ENCODE peak calls at places on chromosome 2, in eight cellular contexts. One of them, this sample, is unnamed. For H3K4me1, the result is how much of the 10 kb centered on the place peaks cover.

GRCh38 chr2:98948956-98949739 is 13.1 kb upstream of the CRACDL start:
- DNase-seq in upper lobe of right lung: no peak
- DNase-seq in tibial nerve: no peak
- DNase-seq in heart right ventricle: no peak
- DNase-seq in tibial artery: no peak
- DNase-seq in PC-3: no peak
- DNase-seq in thoracic aorta: no peak
- DNase-seq in spleen: no peak
- DNase-seq in this sample: no peak

GRCh38 chr2:56687169-56687568 is 503.4 kb downstream of the CCDC85A start:
- DNase-seq in upper lobe of right lung: no peak
- DNase-seq in tibial artery: no peak
- DNase-seq in thoracic aorta: no peak
- DNase-seq in spleen: no peak
- DNase-seq in tibial nerve: no peak
- DNase-seq in PC-3: peak
- DNase-seq in heart right ventricle: no peak
- DNase-seq in this sample: no peak

GRCh38 chr2:167335627-167336026 is 447.3 kb downstream of the XIRP2 start:
- DNase-seq in PC-3: peak
- DNase-seq in upper lobe of right lung: no peak
- DNase-seq in heart right ventricle: no peak
- DNase-seq in tibial nerve: no peak
- DNase-seq in spleen: no peak
- DNase-seq in thoracic aorta: no peak
- DNase-seq in tibial artery: no peak
- DNase-seq in this sample: no peak

GRCh38 chr2:180655842-180656454 is 324.5 kb upstream of the UBE2E3 start:
- DNase-seq in tibial artery: no peak
- DNase-seq in spleen: no peak
- DNase-seq in heart right ventricle: no peak
- DNase-seq in upper lobe of right lung: no peak
- DNase-seq in PC-3: no peak
- DNase-seq in tibial nerve: no peak
- DNase-seq in thoracic aorta: no peak
- DNase-seq in this sample: no peak

GRCh38 chr2:69305712-69306611 is 81.1 kb downstream of the GFPT1 start:
- DNase-seq in thoracic aorta: no peak
- DNase-seq in heart right ventricle: peak
- DNase-seq in spleen: no peak
- DNase-seq in tibial artery: peak
- DNase-seq in PC-3: no peak
- DNase-seq in tibial nerve: no peak
- DNase-seq in upper lobe of right lung: peak
- DNase-seq in this sample: no peak

GRCh38 chr2:211434773-211435172 is 878.4 kb downstream of the CPS1 start:
- DNase-seq in spleen: no peak
- DNase-seq in tibial nerve: no peak
- DNase-seq in upper lobe of right lung: no peak
- DNase-seq in tibial artery: no peak
- DNase-seq in heart right ventricle: no peak
- DNase-seq in PC-3: no peak
- DNase-seq in thoracic aorta: no peak
- DNase-seq in this sample: no peak

GRCh38 chr2:100197643-100198153 is 55.3 kb upstream of the AFF3 start:
- DNase-seq in tibial nerve: peak
- DNase-seq in heart right ventricle: peak
- DNase-seq in thoracic aorta: no peak
- DNase-seq in PC-3: no peak
- DNase-seq in tibial artery: peak
- DNase-seq in spleen: no peak
- DNase-seq in upper lobe of right lung: peak
- DNase-seq in this sample: no peak

GRCh38 chr2:108145551-108145950 is 94.2 kb upstream of the SULT1C3 start:
- DNase-seq in heart right ventricle: no peak
- DNase-seq in upper lobe of right lung: no peak
- DNase-seq in spleen: no peak
- DNase-seq in tibial artery: no peak
- DNase-seq in tibial nerve: no peak
- DNase-seq in thoracic aorta: no peak
- DNase-seq in PC-3: peak
- DNase-seq in this sample: no peak

GRCh38 chr2:200311139-200311538 is 4.6 kb downstream of the SPATS2L start:
- DNase-seq in upper lobe of right lung: no peak
- DNase-seq in heart right ventricle: no peak
- DNase-seq in spleen: no peak
- DNase-seq in PC-3: peak
- DNase-seq in thoracic aorta: no peak
- DNase-seq in tibial nerve: no peak
- DNase-seq in tibial artery: no peak
- DNase-seq in this sample: no peak
- H3K4me3 ChIP-seq in upper lobe of right lung: no peak
- H3K4me3 ChIP-seq in heart right ventricle: no peak
- H3K4me3 ChIP-seq in spleen: no peak
- H3K4me3 ChIP-seq in PC-3: peak
- H3K4me3 ChIP-seq in thoracic aorta: no peak
- H3K4me3 ChIP-seq in tibial nerve: no peak
- H3K4me3 ChIP-seq in tibial artery: no peak
- H3K4me3 ChIP-seq in this sample: no peak

GRCh38 chr2:182898718-182899117 is 32.3 kb upstream of the FRZB start:
- DNase-seq in spleen: no peak
- DNase-seq in tibial nerve: no peak
- DNase-seq in thoracic aorta: no peak
- DNase-seq in heart right ventricle: no peak
- DNase-seq in upper lobe of right lung: no peak
- DNase-seq in tibial artery: no peak
- DNase-seq in PC-3: no peak
- DNase-seq in this sample: no peak

GRCh38 chr2:182895798-182896197 is 29.4 kb upstream of the FRZB start:
- DNase-seq in heart right ventricle: no peak
- DNase-seq in tibial artery: no peak
- DNase-seq in PC-3: no peak
- DNase-seq in tibial nerve: no peak
- DNase-seq in spleen: no peak
- DNase-seq in thoracic aorta: no peak
- DNase-seq in upper lobe of right lung: no peak
- DNase-seq in this sample: no peak

GRCh38 chr2:182894174-182894573 is 27.7 kb upstream of the FRZB start:
- DNase-seq in tibial artery: peak
- DNase-seq in spleen: no peak
- DNase-seq in upper lobe of right lung: no peak
- DNase-seq in heart right ventricle: no peak
- DNase-seq in PC-3: no peak
- DNase-seq in thoracic aorta: no peak
- DNase-seq in tibial nerve: no peak
- DNase-seq in this sample: no peak

GRCh38 chr2:182895169-182895568 is 28.7 kb upstream of the FRZB start:
- DNase-seq in upper lobe of right lung: no peak
- DNase-seq in tibial artery: no peak
- DNase-seq in thoracic aorta: no peak
- DNase-seq in PC-3: no peak
- DNase-seq in heart right ventricle: no peak
- DNase-seq in tibial nerve: no peak
- DNase-seq in spleen: no peak
- DNase-seq in this sample: no peak

GRCh38 chr2:182897137-182897536 is 30.7 kb upstream of the FRZB start:
- DNase-seq in heart right ventricle: no peak
- DNase-seq in upper lobe of right lung: no peak
- DNase-seq in tibial artery: no peak
- DNase-seq in tibial nerve: no peak
- DNase-seq in thoracic aorta: no peak
- DNase-seq in spleen: no peak
- DNase-seq in PC-3: no peak
- DNase-seq in this sample: no peak
- TF ChIP-seq CTCF in heart right ventricle: no peak
- TF ChIP-seq CTCF in upper lobe of right lung: no peak
- TF ChIP-seq CTCF in tibial artery: no peak
- TF ChIP-seq CTCF in tibial nerve: no peak
- TF ChIP-seq CTCF in thoracic aorta: no peak
- TF ChIP-seq CTCF in spleen: no peak
- TF ChIP-seq CTCF in PC-3: no peak
- TF ChIP-seq CTCF in this sample: no peak

GRCh38 chr2:46878886-46879285 is 36.7 kb downstream of the MCFD2 start:
- DNase-seq in upper lobe of right lung: no peak
- DNase-seq in PC-3: no peak
- DNase-seq in spleen: no peak
- DNase-seq in heart right ventricle: peak
- DNase-seq in thoracic aorta: peak
- DNase-seq in tibial artery: peak
- DNase-seq in tibial nerve: no peak
- DNase-seq in this sample: no peak

GRCh38 chr2:46877619-46878113 is 37.9 kb downstream of the MCFD2 start:
- DNase-seq in upper lobe of right lung: no peak
- DNase-seq in heart right ventricle: no peak
- DNase-seq in tibial nerve: no peak
- DNase-seq in spleen: no peak
- DNase-seq in thoracic aorta: no peak
- DNase-seq in PC-3: no peak
- DNase-seq in tibial artery: no peak
- DNase-seq in this sample: peak

GRCh38 chr2:46878240-46878877 is 37.2 kb downstream of the MCFD2 start:
- DNase-seq in thoracic aorta: no peak
- DNase-seq in spleen: no peak
- DNase-seq in PC-3: no peak
- DNase-seq in tibial artery: no peak
- DNase-seq in heart right ventricle: no peak
- DNase-seq in tibial nerve: no peak
- DNase-seq in upper lobe of right lung: no peak
- DNase-seq in this sample: peak

GRCh38 chr2:46875226-46875899 is 40.2 kb downstream of the MCFD2 start:
- DNase-seq in heart right ventricle: no peak
- DNase-seq in spleen: no peak
- DNase-seq in upper lobe of right lung: no peak
- DNase-seq in tibial nerve: no peak
- DNase-seq in PC-3: no peak
- DNase-seq in tibial artery: no peak
- DNase-seq in thoracic aorta: no peak
- DNase-seq in this sample: no peak

DNA sequence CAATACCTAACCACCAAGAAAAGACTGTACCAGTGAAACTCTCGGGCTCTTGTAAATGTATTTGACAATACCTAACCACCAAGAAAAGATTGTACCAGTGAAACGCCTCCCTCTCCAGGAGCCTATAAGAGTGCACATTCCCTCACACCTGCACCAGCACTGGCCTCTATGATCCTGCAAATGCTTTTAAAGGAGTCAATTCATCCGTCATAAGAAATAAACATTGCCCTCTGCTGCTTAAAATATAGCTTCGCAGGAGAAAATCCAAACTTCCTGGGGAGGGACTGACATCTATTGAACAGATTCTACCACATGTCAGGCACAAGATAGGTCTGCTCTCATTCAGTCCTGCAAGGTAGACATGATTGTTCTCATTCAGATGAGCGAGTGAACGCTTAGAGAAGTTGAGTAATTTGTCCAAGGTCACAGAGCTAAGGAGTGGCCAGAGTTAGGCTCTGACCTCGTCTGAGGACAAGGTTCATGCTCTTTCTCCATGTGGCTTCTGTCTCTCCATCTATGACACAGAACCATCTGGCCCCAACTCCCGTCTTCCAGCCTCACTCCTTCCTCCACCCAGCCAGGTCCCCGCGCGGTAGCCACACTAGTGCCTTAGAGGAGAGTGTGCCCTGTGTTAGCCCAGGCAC is 38.7 kb downstream of the MCFD2 start:
- DNase-seq in PC-3: peak
- DNase-seq in spleen: no peak
- DNase-seq in thoracic aorta: no peak
- DNase-seq in upper lobe of right lung: no peak
- DNase-seq in tibial artery: peak
- DNase-seq in heart right ventricle: peak
- DNase-seq in tibial nerve: no peak
- DNase-seq in this sample: peak
- H3K4me1 ChIP-seq in PC-3: under half
- H3K4me1 ChIP-seq in spleen: under half
- H3K4me1 ChIP-seq in thoracic aorta: half or more
- H3K4me1 ChIP-seq in upper lobe of right lung: under half
- H3K4me1 ChIP-seq in tibial artery: under half
- H3K4me1 ChIP-seq in heart right ventricle: under half
- H3K4me1 ChIP-seq in tibial nerve: under half
- H3K4me1 ChIP-seq in this sample: under half

GRCh38 chr2:209002054-209002453 is 421.8 kb upstream of the MAP2 start:
- DNase-seq in PC-3: no peak
- DNase-seq in thoracic aorta: no peak
- DNase-seq in upper lobe of right lung: no peak
- DNase-seq in tibial artery: no peak
- DNase-seq in spleen: no peak
- DNase-seq in tibial nerve: no peak
- DNase-seq in heart right ventricle: no peak
- DNase-seq in this sample: no peak
- H3K4me3 ChIP-seq in PC-3: no peak
- H3K4me3 ChIP-seq in thoracic aorta: no peak
- H3K4me3 ChIP-seq in upper lobe of right lung: no peak
- H3K4me3 ChIP-seq in tibial artery: no peak
- H3K4me3 ChIP-seq in spleen: no peak
- H3K4me3 ChIP-seq in tibial nerve: no peak
- H3K4me3 ChIP-seq in heart right ventricle: no peak
- H3K4me3 ChIP-seq in this sample: no peak